ENCODE peak calls at places on chromosomes 12 and 14, in seven cellular contexts. One of them, this sample, is unnamed.

GRCh38 chr12:102824218-102824835 is 92.7 kb downstream of the PAH start:
- DNase-seq in K562: peak
- DNase-seq in H1: peak
- DNase-seq in HepG2: peak
- DNase-seq in SK-N-SH: peak
- DNase-seq in HCT116: no peak
- DNase-seq in GM12878: no peak
- DNase-seq in this sample: peak

GRCh38 chr12:59689776-59690175 is 93.9 kb downstream of the SLC16A7 start:
- DNase-seq in SK-N-SH: no peak
- DNase-seq in HepG2: no peak
- DNase-seq in HCT116: no peak
- DNase-seq in K562: no peak
- DNase-seq in H1: no peak
- DNase-seq in GM12878: no peak
- DNase-seq in this sample: no peak

GRCh38 chr14:35355981-35356839 is 48.3 kb downstream of the NFKBIA start:
- DNase-seq in H1: no peak
- DNase-seq in HepG2: peak
- DNase-seq in K562: peak
- DNase-seq in HCT116: peak
- DNase-seq in SK-N-SH: no peak
- DNase-seq in GM12878: no peak
- DNase-seq in this sample: no peak

GRCh38 chr12:16272222-16272621 is 5.3 kb downstream of the SLC15A5 start:
- DNase-seq in H1: no peak
- DNase-seq in HepG2: no peak
- DNase-seq in K562: no peak
- DNase-seq in GM12878: no peak
- DNase-seq in HCT116: no peak
- DNase-seq in SK-N-SH: no peak
- DNase-seq in this sample: no peak

GRCh38 chr12:64323476-64324225 is 66.9 kb downstream of the C12orf56 start:
- DNase-seq in H1: no peak
- DNase-seq in GM12878: no peak
- DNase-seq in K562: no peak
- DNase-seq in HepG2: no peak
- DNase-seq in HCT116: no peak
- DNase-seq in SK-N-SH: no peak
- DNase-seq in this sample: no peak

GRCh38 chr14:90624732-90625444 is 191.3 kb downstream of the TTC7B start:
- DNase-seq in SK-N-SH: no peak
- DNase-seq in HCT116: no peak
- DNase-seq in HepG2: peak
- DNase-seq in H1: no peak
- DNase-seq in K562: no peak
- DNase-seq in GM12878: no peak
- DNase-seq in this sample: no peak

GRCh38 chr14:70871863-70872677 is 35.2 kb upstream of the PCNX1 start:
- DNase-seq in H1: no peak
- DNase-seq in HepG2: no peak
- DNase-seq in K562: no peak
- DNase-seq in HCT116: no peak
- DNase-seq in GM12878: no peak
- DNase-seq in SK-N-SH: no peak
- DNase-seq in this sample: no peak

GRCh38 chr14:68783408-68784297 is 9.2 kb downstream of the ZFP36L1 start:
- DNase-seq in SK-N-SH: no peak
- DNase-seq in HCT116: no peak
- DNase-seq in H1: peak
- DNase-seq in K562: no peak
- DNase-seq in HepG2: peak
- DNase-seq in GM12878: no peak
- DNase-seq in this sample: no peak

GRCh38 chr14:101250948-101251811 is 310.1 kb upstream of the DIO3 start:
- DNase-seq in H1: peak
- DNase-seq in HepG2: no peak
- DNase-seq in HCT116: no peak
- DNase-seq in GM12878: no peak
- DNase-seq in SK-N-SH: peak
- DNase-seq in K562: no peak
- DNase-seq in this sample: no peak

GRCh38 chr12:58268080-58268479 is 326.7 kb downstream of the ATP23 start:
- DNase-seq in H1: no peak
- DNase-seq in HepG2: no peak
- DNase-seq in K562: no peak
- DNase-seq in SK-N-SH: no peak
- DNase-seq in GM12878: no peak
- DNase-seq in HCT116: no peak
- DNase-seq in this sample: no peak

GRCh38 chr14:63200767-63201166 is 3.5 kb upstream of the RHOJ start:
- DNase-seq in H1: no peak
- DNase-seq in HepG2: no peak
- DNase-seq in K562: no peak
- DNase-seq in GM12878: no peak
- DNase-seq in SK-N-SH: no peak
- DNase-seq in HCT116: no peak
- DNase-seq in this sample: no peak

GRCh38 chr12:3274664-3275063 is 197.5 kb downstream of the TSPAN9 start:
- DNase-seq in GM12878: no peak
- DNase-seq in H1: no peak
- DNase-seq in K562: no peak
- DNase-seq in HepG2: no peak
- DNase-seq in SK-N-SH: no peak
- DNase-seq in HCT116: no peak
- DNase-seq in this sample: no peak

GRCh38 chr12:122323311-122324019 is 57.2 kb upstream of the VPS33A start:
- DNase-seq in H1: no peak
- DNase-seq in HCT116: no peak
- DNase-seq in SK-N-SH: no peak
- DNase-seq in HepG2: no peak
- DNase-seq in K562: no peak
- DNase-seq in GM12878: no peak
- DNase-seq in this sample: no peak

GRCh38 chr12:91913651-91914050 is 232.0 kb downstream of the BTG1 start:
- DNase-seq in GM12878: no peak
- DNase-seq in H1: no peak
- DNase-seq in HCT116: no peak
- DNase-seq in SK-N-SH: no peak
- DNase-seq in HepG2: no peak
- DNase-seq in K562: no peak
- DNase-seq in this sample: no peak

GRCh38 chr14:24880689-24881088 is 169.3 kb downstream of the STXBP6 start:
- DNase-seq in HCT116: no peak
- DNase-seq in GM12878: no peak
- DNase-seq in HepG2: no peak
- DNase-seq in K562: no peak
- DNase-seq in H1: no peak
- DNase-seq in SK-N-SH: no peak
- DNase-seq in this sample: no peak

GRCh38 chr12:14514946-14515345 is 52.7 kb downstream of the PLBD1 start:
- DNase-seq in K562: no peak
- DNase-seq in HCT116: no peak
- DNase-seq in HepG2: no peak
- DNase-seq in SK-N-SH: no peak
- DNase-seq in GM12878: no peak
- DNase-seq in H1: no peak
- DNase-seq in this sample: no peak

GRCh38 chr14:70658899-70659298 is 17.2 kb downstream of the TTC9 start:
- DNase-seq in H1: no peak
- DNase-seq in K562: no peak
- DNase-seq in SK-N-SH: no peak
- DNase-seq in GM12878: no peak
- DNase-seq in HepG2: no peak
- DNase-seq in HCT116: no peak
- DNase-seq in this sample: no peak

GRCh38 chr12:57803317-57803893 is 15.1 kb downstream of the AVIL start:
- DNase-seq in HCT116: peak
- DNase-seq in HepG2: peak
- DNase-seq in SK-N-SH: peak
- DNase-seq in GM12878: no peak
- DNase-seq in K562: peak
- DNase-seq in H1: peak
- DNase-seq in this sample: peak

GRCh38 chr12:10554971-10555481 is 49.3 kb downstream of the EIF2S3B start:
- DNase-seq in SK-N-SH: no peak
- DNase-seq in GM12878: no peak
- DNase-seq in K562: no peak
- DNase-seq in HepG2: no peak
- DNase-seq in HCT116: no peak
- DNase-seq in H1: no peak
- DNase-seq in this sample: no peak

GRCh38 chr14:102591372-102591943 is 991 bp upstream of the RCOR1 start:
- DNase-seq in GM12878: no peak
- DNase-seq in HCT116: no peak
- DNase-seq in HepG2: no peak
- DNase-seq in K562: peak
- DNase-seq in SK-N-SH: peak
- DNase-seq in H1: peak
- DNase-seq in this sample: no peak

GRCh38 chr12:21839776-21840175 is 65.3 kb upstream of the KCNJ8 start:
- DNase-seq in GM12878: no peak
- DNase-seq in K562: no peak
- DNase-seq in SK-N-SH: no peak
- DNase-seq in HCT116: no peak
- DNase-seq in HepG2: no peak
- DNase-seq in H1: no peak
- DNase-seq in this sample: no peak

GRCh38 chr12:56953314-56953713 is 4.1 kb downstream of the RDH16 start:
- DNase-seq in SK-N-SH: no peak
- DNase-seq in HepG2: no peak
- DNase-seq in H1: no peak
- DNase-seq in K562: no peak
- DNase-seq in HCT116: no peak
- DNase-seq in GM12878: no peak
- DNase-seq in this sample: no peak

GRCh38 chr12:48197549-48197966 is 5.5 kb downstream of the OR10AD1 start:
- DNase-seq in GM12878: peak
- DNase-seq in HepG2: no peak
- DNase-seq in HCT116: peak
- DNase-seq in K562: peak
- DNase-seq in SK-N-SH: peak
- DNase-seq in H1: no peak
- DNase-seq in this sample: peak

GRCh38 chr12:48198985-48199384 is 4.1 kb downstream of the OR10AD1 start:
- DNase-seq in HCT116: no peak
- DNase-seq in H1: no peak
- DNase-seq in SK-N-SH: no peak
- DNase-seq in K562: no peak
- DNase-seq in HepG2: no peak
- DNase-seq in GM12878: no peak
- DNase-seq in this sample: no peak

GRCh38 chr12:48199784-48200198 is 3.3 kb downstream of the OR10AD1 start:
- DNase-seq in H1: no peak
- DNase-seq in K562: no peak
- DNase-seq in GM12878: no peak
- DNase-seq in HepG2: no peak
- DNase-seq in HCT116: no peak
- DNase-seq in SK-N-SH: no peak
- DNase-seq in this sample: no peak

GRCh38 chr12:48197967-48198618 is 5.0 kb downstream of the OR10AD1 start:
- DNase-seq in K562: peak
- DNase-seq in SK-N-SH: peak
- DNase-seq in GM12878: peak
- DNase-seq in HCT116: peak
- DNase-seq in H1: peak
- DNase-seq in HepG2: no peak
- DNase-seq in this sample: peak

DNA sequence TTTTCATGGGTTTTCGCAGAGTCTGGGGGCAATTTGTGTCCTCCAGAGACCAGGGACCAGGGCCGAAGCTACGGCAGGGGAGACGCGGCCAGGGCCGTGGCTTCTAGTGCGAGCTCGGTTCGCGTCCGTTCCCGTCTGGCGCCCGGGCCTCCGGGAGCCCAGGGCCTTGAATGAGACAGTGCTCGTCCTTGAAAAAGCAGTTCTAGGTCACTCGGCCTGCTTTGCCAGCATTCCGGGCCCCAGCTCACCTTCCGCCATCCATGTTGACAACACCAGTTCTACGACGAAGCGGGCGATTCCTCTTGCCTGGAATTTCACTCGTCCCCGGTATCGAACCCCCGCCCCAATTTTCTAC is 4.5 kb downstream of the OR10AD1 start:
- DNase-seq in SK-N-SH: peak
- DNase-seq in HCT116: no peak
- DNase-seq in K562: peak
- DNase-seq in H1: no peak
- DNase-seq in HepG2: no peak
- DNase-seq in GM12878: no peak
- DNase-seq in this sample: peak
- TF ChIP-seq JUND in SK-N-SH: no peak
- TF ChIP-seq JUND in HCT116: no peak
- TF ChIP-seq JUND in K562: no peak
- TF ChIP-seq JUND in H1: no peak
- TF ChIP-seq JUND in HepG2: no peak
- TF ChIP-seq JUND in GM12878: no peak
- TF ChIP-seq JUND in this sample: no peak

GRCh38 chr12:63276537-63277365 is 125.8 kb upstream of the AVPR1A start:
- DNase-seq in H1: peak
- DNase-seq in GM12878: no peak
- DNase-seq in HCT116: peak
- DNase-seq in K562: peak
- DNase-seq in SK-N-SH: peak
- DNase-seq in HepG2: peak
- DNase-seq in this sample: peak
- TF ChIP-seq JUND in H1: no peak
- TF ChIP-seq JUND in GM12878: no peak
- TF ChIP-seq JUND in HCT116: no peak
- TF ChIP-seq JUND in K562: no peak
- TF ChIP-seq JUND in SK-N-SH: no peak
- TF ChIP-seq JUND in HepG2: no peak
- TF ChIP-seq JUND in this sample: no peak

DNA sequence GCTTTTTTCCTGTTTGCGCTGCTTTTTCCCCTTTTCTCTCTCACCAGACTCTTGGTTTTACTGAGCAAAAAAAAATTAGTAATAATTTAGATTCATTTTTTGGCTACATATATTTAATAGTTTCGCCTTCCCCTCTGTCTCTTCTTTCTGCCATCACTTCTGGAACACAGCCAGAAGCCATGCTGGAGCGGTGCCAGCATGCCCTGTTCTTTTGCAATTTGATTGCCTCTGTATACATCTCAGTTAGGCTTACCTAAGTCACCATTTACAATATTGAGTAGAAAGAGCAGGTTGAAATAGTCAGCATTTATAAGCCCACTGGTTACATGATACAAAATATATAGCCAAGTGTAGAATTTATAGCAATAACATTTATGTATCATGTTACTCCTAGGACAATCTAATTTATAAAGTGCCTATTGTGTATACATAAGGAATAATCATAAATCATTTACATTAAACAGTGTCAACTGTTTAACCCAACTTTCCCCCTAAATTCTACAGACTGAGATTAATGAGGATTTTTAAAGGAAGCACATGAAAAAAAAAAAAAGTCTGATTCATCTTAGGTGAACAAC is 413.8 kb upstream of the SOX5 start:
- DNase-seq in HCT116: no peak
- DNase-seq in SK-N-SH: peak
- DNase-seq in K562: no peak
- DNase-seq in H1: no peak
- DNase-seq in GM12878: no peak
- DNase-seq in HepG2: no peak
- DNase-seq in this sample: no peak
- TF ChIP-seq JUND in HCT116: no peak
- TF ChIP-seq JUND in SK-N-SH: no peak
- TF ChIP-seq JUND in K562: no peak
- TF ChIP-seq JUND in H1: no peak
- TF ChIP-seq JUND in GM12878: no peak
- TF ChIP-seq JUND in HepG2: no peak
- TF ChIP-seq JUND in this sample: no peak

GRCh38 chr12:41743835-41744234 is 400.8 kb downstream of the GXYLT1 start:
- DNase-seq in GM12878: no peak
- DNase-seq in H1: no peak
- DNase-seq in K562: no peak
- DNase-seq in HepG2: peak
- DNase-seq in HCT116: no peak
- DNase-seq in SK-N-SH: no peak
- DNase-seq in this sample: no peak
- TF ChIP-seq JUND in GM12878: no peak
- TF ChIP-seq JUND in H1: no peak
- TF ChIP-seq JUND in K562: no peak
- TF ChIP-seq JUND in HepG2: no peak
- TF ChIP-seq JUND in HCT116: no peak
- TF ChIP-seq JUND in SK-N-SH: no peak
- TF ChIP-seq JUND in this sample: no peak

This sample was measured in T47D.